ENCODE peak calls at places on chromosomes 3 and 15, in nine cellular contexts. One of them, this sample, is unnamed.

GRCh38 chr3:138441256-138441655 is 6.8 kb downstream of the ESYT3 start:
- DNase-seq in PC-3: no peak
- DNase-seq in IMR-90: no peak
- DNase-seq in cardiac muscle cell: no peak
- DNase-seq in GM23338: no peak
- DNase-seq in astrocyte: no peak
- DNase-seq in upper lobe of right lung: no peak
- DNase-seq in Panc1: no peak
- DNase-seq in prostate gland: no peak
- DNase-seq in this sample: no peak

GRCh38 chr3:196772102-196772501 is 32.4 kb downstream of the PAK2 start:
- DNase-seq in PC-3: no peak
- DNase-seq in IMR-90: no peak
- DNase-seq in cardiac muscle cell: no peak
- DNase-seq in GM23338: no peak
- DNase-seq in astrocyte: no peak
- DNase-seq in upper lobe of right lung: no peak
- DNase-seq in Panc1: no peak
- DNase-seq in prostate gland: no peak
- DNase-seq in this sample: no peak

GRCh38 chr3:109025896-109026295 is 72.2 kb upstream of the GUCA1C start:
- DNase-seq in PC-3: no peak
- DNase-seq in IMR-90: no peak
- DNase-seq in cardiac muscle cell: no peak
- DNase-seq in GM23338: no peak
- DNase-seq in astrocyte: peak; percentile 32
- DNase-seq in upper lobe of right lung: no peak
- DNase-seq in Panc1: no peak
- DNase-seq in prostate gland: no peak
- DNase-seq in this sample: no peak

GRCh38 chr3:154095832-154096421 is 25.3 kb upstream of the ARHGEF26 start:
- DNase-seq in PC-3: peak; percentile 55
- DNase-seq in IMR-90: peak; percentile 55
- DNase-seq in cardiac muscle cell: no peak
- DNase-seq in GM23338: peak; percentile 16
- DNase-seq in astrocyte: no peak
- DNase-seq in upper lobe of right lung: no peak
- DNase-seq in Panc1: no peak
- DNase-seq in prostate gland: no peak
- DNase-seq in this sample: no peak

GRCh38 chr3:178352300-178353021 is 183.8 kb upstream of the KCNMB2 start:
- DNase-seq in PC-3: peak; percentile 65
- DNase-seq in IMR-90: peak; percentile 86
- DNase-seq in cardiac muscle cell: peak; percentile 37
- DNase-seq in GM23338: peak; percentile 44
- DNase-seq in astrocyte: peak; percentile 86
- DNase-seq in upper lobe of right lung: no peak
- DNase-seq in Panc1: peak; percentile 1
- DNase-seq in prostate gland: no peak
- DNase-seq in this sample: no peak

GRCh38 chr3:5563537-5564277 is 376.2 kb downstream of the EDEM1 start:
- DNase-seq in PC-3: no peak
- DNase-seq in IMR-90: no peak
- DNase-seq in cardiac muscle cell: no peak
- DNase-seq in GM23338: no peak
- DNase-seq in astrocyte: no peak
- DNase-seq in upper lobe of right lung: no peak
- DNase-seq in Panc1: no peak
- DNase-seq in prostate gland: no peak
- DNase-seq in this sample: no peak

GRCh38 chr3:180802837-180803236 is 109.6 kb upstream of the FXR1 start:
- DNase-seq in PC-3: peak; percentile 52
- DNase-seq in IMR-90: peak; percentile 4
- DNase-seq in cardiac muscle cell: peak; percentile 33
- DNase-seq in GM23338: peak; percentile 69
- DNase-seq in astrocyte: peak; percentile 4
- DNase-seq in upper lobe of right lung: no peak
- DNase-seq in Panc1: peak; percentile 10
- DNase-seq in prostate gland: no peak
- DNase-seq in this sample: no peak

GRCh38 chr3:178551916-178552321 is 15.7 kb downstream of the KCNMB2 start:
- DNase-seq in PC-3: no peak
- DNase-seq in IMR-90: peak; percentile 13
- DNase-seq in cardiac muscle cell: no peak
- DNase-seq in GM23338: no peak
- DNase-seq in astrocyte: peak; percentile 56
- DNase-seq in upper lobe of right lung: no peak
- DNase-seq in Panc1: no peak
- DNase-seq in prostate gland: no peak
- DNase-seq in this sample: no peak

GRCh38 chr3:177284383-177284881 is 87.2 kb upstream of the TBL1XR1 start:
- DNase-seq in PC-3: no peak
- DNase-seq in IMR-90: peak; percentile 49
- DNase-seq in cardiac muscle cell: peak; percentile 80
- DNase-seq in GM23338: peak; percentile 89
- DNase-seq in astrocyte: peak; percentile 25
- DNase-seq in upper lobe of right lung: peak; percentile 69
- DNase-seq in Panc1: no peak
- DNase-seq in prostate gland: no peak
- DNase-seq in this sample: no peak

GRCh38 chr15:75065851-75066509 is 42.6 kb downstream of the PPCDC start:
- DNase-seq in PC-3: peak; percentile 20
- DNase-seq in IMR-90: no peak
- DNase-seq in cardiac muscle cell: no peak
- DNase-seq in GM23338: no peak
- DNase-seq in astrocyte: peak; percentile 39
- DNase-seq in upper lobe of right lung: peak; percentile 10
- DNase-seq in Panc1: no peak
- DNase-seq in prostate gland: no peak
- DNase-seq in this sample: no peak

GRCh38 chr3:101070260-101071121 is 77.3 kb upstream of the ABI3BP start:
- DNase-seq in PC-3: peak; percentile 70
- DNase-seq in IMR-90: no peak
- DNase-seq in cardiac muscle cell: peak; percentile 52
- DNase-seq in GM23338: peak; percentile 91
- DNase-seq in astrocyte: no peak
- DNase-seq in upper lobe of right lung: peak; percentile 83
- DNase-seq in Panc1: no peak
- DNase-seq in prostate gland: peak; percentile 44
- DNase-seq in this sample: no peak

GRCh38 chr15:54808321-54808720 is 388.4 kb downstream of the RSL24D1 start:
- DNase-seq in PC-3: no peak
- DNase-seq in IMR-90: no peak
- DNase-seq in cardiac muscle cell: no peak
- DNase-seq in GM23338: no peak
- DNase-seq in astrocyte: no peak
- DNase-seq in upper lobe of right lung: no peak
- DNase-seq in Panc1: no peak
- DNase-seq in prostate gland: no peak
- DNase-seq in this sample: no peak

GRCh38 chr3:185726254-185726967 is 98.4 kb downstream of the IGF2BP2 start:
- DNase-seq in PC-3: no peak
- DNase-seq in IMR-90: no peak
- DNase-seq in cardiac muscle cell: no peak
- DNase-seq in GM23338: peak; percentile 52
- DNase-seq in astrocyte: no peak
- DNase-seq in upper lobe of right lung: no peak
- DNase-seq in Panc1: no peak
- DNase-seq in prostate gland: no peak
- DNase-seq in this sample: no peak

GRCh38 chr3:130948929-130949328 is 55.0 kb downstream of the ATP2C1 start:
- DNase-seq in PC-3: no peak
- DNase-seq in IMR-90: no peak
- DNase-seq in cardiac muscle cell: no peak
- DNase-seq in GM23338: no peak
- DNase-seq in astrocyte: no peak
- DNase-seq in upper lobe of right lung: no peak
- DNase-seq in Panc1: no peak
- DNase-seq in prostate gland: no peak
- DNase-seq in this sample: no peak

GRCh38 chr3:45793482-45794176 is 2.7 kb downstream of the SLC6A20 start:
- DNase-seq in PC-3: peak; percentile 72
- DNase-seq in IMR-90: no peak
- DNase-seq in cardiac muscle cell: no peak
- DNase-seq in GM23338: no peak
- DNase-seq in astrocyte: no peak
- DNase-seq in upper lobe of right lung: no peak
- DNase-seq in Panc1: no peak
- DNase-seq in prostate gland: no peak
- DNase-seq in this sample: no peak

GRCh38 chr3:115248274-115248673 is 101.2 kb upstream of the ZBTB20 start:
- DNase-seq in PC-3: peak; percentile 75
- DNase-seq in IMR-90: peak; percentile 73
- DNase-seq in cardiac muscle cell: no peak
- DNase-seq in GM23338: no peak
- DNase-seq in astrocyte: peak; percentile 79
- DNase-seq in upper lobe of right lung: no peak
- DNase-seq in Panc1: no peak
- DNase-seq in prostate gland: no peak
- DNase-seq in this sample: no peak

GRCh38 chr15:76470691-76471090 is 134.1 kb downstream of the ISL2 start:
- DNase-seq in PC-3: no peak
- DNase-seq in IMR-90: peak; percentile 67
- DNase-seq in cardiac muscle cell: no peak
- DNase-seq in GM23338: no peak
- DNase-seq in astrocyte: peak; percentile 78
- DNase-seq in upper lobe of right lung: no peak
- DNase-seq in Panc1: no peak
- DNase-seq in prostate gland: no peak
- DNase-seq in this sample: no peak

GRCh38 chr15:43143203-43143941 is 10.0 kb downstream of the TMEM62 start:
- DNase-seq in PC-3: peak; percentile 68
- DNase-seq in IMR-90: peak; percentile 16
- DNase-seq in cardiac muscle cell: no peak
- DNase-seq in GM23338: no peak
- DNase-seq in astrocyte: no peak
- DNase-seq in upper lobe of right lung: no peak
- DNase-seq in Panc1: no peak
- DNase-seq in prostate gland: no peak
- DNase-seq in this sample: no peak

GRCh38 chr3:53144446-53144845 is 14.2 kb upstream of the RFT1 start:
- DNase-seq in PC-3: no peak
- DNase-seq in IMR-90: no peak
- DNase-seq in cardiac muscle cell: no peak
- DNase-seq in GM23338: no peak
- DNase-seq in astrocyte: no peak
- DNase-seq in upper lobe of right lung: no peak
- DNase-seq in Panc1: no peak
- DNase-seq in prostate gland: no peak
- DNase-seq in this sample: no peak

GRCh38 chr15:40338041-40338657 is 2.6 kb downstream of the CCDC9B start:
- DNase-seq in PC-3: peak; percentile 73
- DNase-seq in IMR-90: peak; percentile 60
- DNase-seq in cardiac muscle cell: peak; percentile 89
- DNase-seq in GM23338: peak; percentile 92
- DNase-seq in astrocyte: no peak
- DNase-seq in upper lobe of right lung: peak; percentile 89
- DNase-seq in Panc1: no peak
- DNase-seq in prostate gland: no peak
- DNase-seq in this sample: no peak

GRCh38 chr3:123834631-123835030 is 49.5 kb downstream of the MYLK start:
- DNase-seq in PC-3: peak; percentile 89
- DNase-seq in IMR-90: peak; percentile 90
- DNase-seq in cardiac muscle cell: no peak
- DNase-seq in GM23338: no peak
- DNase-seq in astrocyte: peak; percentile 98
- DNase-seq in upper lobe of right lung: no peak
- DNase-seq in Panc1: peak; percentile 69
- DNase-seq in prostate gland: no peak
- DNase-seq in this sample: no peak

GRCh38 chr3:119173325-119173724 is at the start of gene UPK1B:
- DNase-seq in PC-3: no peak
- DNase-seq in IMR-90: no peak
- DNase-seq in cardiac muscle cell: peak; percentile 23
- DNase-seq in GM23338: peak; percentile 84
- DNase-seq in astrocyte: no peak
- DNase-seq in upper lobe of right lung: no peak
- DNase-seq in Panc1: no peak
- DNase-seq in prostate gland: no peak
- DNase-seq in this sample: no peak

GRCh38 chr3:36493051-36493450 is 112.7 kb downstream of the STAC start:
- DNase-seq in PC-3: no peak
- DNase-seq in IMR-90: no peak
- DNase-seq in cardiac muscle cell: no peak
- DNase-seq in GM23338: no peak
- DNase-seq in astrocyte: no peak
- DNase-seq in upper lobe of right lung: no peak
- DNase-seq in Panc1: no peak
- DNase-seq in prostate gland: no peak
- DNase-seq in this sample: no peak
- H3K4me1 ChIP-seq in PC-3: no peaks in the 10 kb centered on the region
- H3K4me1 ChIP-seq in IMR-90: no peaks in the 10 kb centered on the region
- H3K4me1 ChIP-seq in cardiac muscle cell: peaks cover under 1% of the 10 kb centered on the region
- H3K4me1 ChIP-seq in GM23338: peaks cover 30% of the 10 kb centered on the region
- H3K4me1 ChIP-seq in astrocyte: no peaks in the 10 kb centered on the region
- H3K4me1 ChIP-seq in upper lobe of right lung: peaks cover 31% of the 10 kb centered on the region
- H3K4me1 ChIP-seq in Panc1: no peaks in the 10 kb centered on the region
- H3K4me1 ChIP-seq in prostate gland: no peaks in the 10 kb centered on the region
- H3K4me1 ChIP-seq in this sample: peaks cover 24% of the 10 kb centered on the region

DNA sequence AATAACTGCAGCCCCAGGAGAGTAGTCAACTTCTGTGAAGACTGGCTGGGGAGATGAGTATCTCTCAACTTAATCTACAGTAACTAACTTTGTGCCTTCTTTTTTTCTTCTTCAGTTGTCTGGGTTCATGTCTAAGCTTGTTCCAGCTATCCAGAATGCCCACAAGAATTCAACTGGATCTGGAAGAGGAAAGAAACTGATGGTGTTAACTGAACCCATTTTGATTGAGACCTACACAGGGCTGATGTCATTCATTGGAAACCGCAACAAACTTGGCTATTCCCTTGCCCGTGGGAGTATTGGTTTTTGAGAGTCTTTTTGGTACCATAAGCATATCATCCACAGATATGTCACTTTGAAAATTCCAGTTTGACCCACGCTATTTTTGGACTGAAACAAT is 148.7 kb downstream of the TPRG1 start:
- DNase-seq in PC-3: no peak
- DNase-seq in IMR-90: no peak
- DNase-seq in cardiac muscle cell: no peak
- DNase-seq in GM23338: no peak
- DNase-seq in astrocyte: no peak
- DNase-seq in upper lobe of right lung: no peak
- DNase-seq in Panc1: no peak
- DNase-seq in prostate gland: no peak
- DNase-seq in this sample: no peak
- H3K36me3 ChIP-seq in PC-3: no peaks in the 10 kb centered on the region
- H3K36me3 ChIP-seq in IMR-90: no peaks in the 10 kb centered on the region
- H3K36me3 ChIP-seq in cardiac muscle cell: no peaks in the 10 kb centered on the region
- H3K36me3 ChIP-seq in GM23338: no peaks in the 10 kb centered on the region
- H3K36me3 ChIP-seq in astrocyte: no peaks in the 10 kb centered on the region
- H3K36me3 ChIP-seq in upper lobe of right lung: no peaks in the 10 kb centered on the region
- H3K36me3 ChIP-seq in Panc1: no peaks in the 10 kb centered on the region
- H3K36me3 ChIP-seq in prostate gland: no peaks in the 10 kb centered on the region
- H3K36me3 ChIP-seq in this sample: no peaks in the 10 kb centered on the region

GRCh38 chr3:169813757-169814517 is 1.2 kb upstream of the LRRC34 start:
- DNase-seq in PC-3: no peak
- DNase-seq in IMR-90: no peak
- DNase-seq in cardiac muscle cell: no peak
- DNase-seq in GM23338: peak; percentile 92
- DNase-seq in astrocyte: no peak
- DNase-seq in upper lobe of right lung: peak; percentile 68
- DNase-seq in Panc1: no peak
- DNase-seq in prostate gland: no peak
- DNase-seq in this sample: no peak
- TF ChIP-seq CTCF in PC-3: no peak
- TF ChIP-seq CTCF in IMR-90: no peak
- TF ChIP-seq CTCF in cardiac muscle cell: peak; percentile 47
- TF ChIP-seq CTCF in GM23338: peak; percentile 83
- TF ChIP-seq CTCF in astrocyte: peak; percentile 2
- TF ChIP-seq CTCF in upper lobe of right lung: peak; percentile 53
- TF ChIP-seq CTCF in Panc1: peak; percentile 79
- TF ChIP-seq CTCF in prostate gland: no peak
- TF ChIP-seq CTCF in this sample: no peak

GRCh38 chr3:193779933-193780332 is 186.9 kb downstream of the OPA1 start:
- DNase-seq in PC-3: no peak
- DNase-seq in IMR-90: no peak
- DNase-seq in cardiac muscle cell: no peak
- DNase-seq in GM23338: no peak
- DNase-seq in astrocyte: no peak
- DNase-seq in upper lobe of right lung: no peak
- DNase-seq in Panc1: no peak
- DNase-seq in prostate gland: no peak
- DNase-seq in this sample: no peak
- H3K4me1 ChIP-seq in PC-3: peaks cover 47% of the 10 kb centered on the region
- H3K4me1 ChIP-seq in IMR-90: no peaks in the 10 kb centered on the region
- H3K4me1 ChIP-seq in cardiac muscle cell: peaks cover 13% of the 10 kb centered on the region
- H3K4me1 ChIP-seq in GM23338: peaks cover 32% of the 10 kb centered on the region
- H3K4me1 ChIP-seq in astrocyte: peaks cover 33% of the 10 kb centered on the region
- H3K4me1 ChIP-seq in upper lobe of right lung: peaks cover 14% of the 10 kb centered on the region
- H3K4me1 ChIP-seq in Panc1: peaks cover 24% of the 10 kb centered on the region
- H3K4me1 ChIP-seq in prostate gland: no peaks in the 10 kb centered on the region
- H3K4me1 ChIP-seq in this sample: peaks cover 36% of the 10 kb centered on the region